ENCODE peak calls at places on chromosomes 6 and 20, in ten cellular contexts. P is right cardiac atrium; G is memory B cell; N is T follicular helper cell; E is mesendoderm; D is astrocyte; R is HTR-8/SVneo; B is activated CD8-positive, alpha-beta memory T cell treated with anti-CD3 and anti-CD28 coated beads, Interleukin-2, amount 50 U/mL, for 4 hours; I is amniotic stem cell; S is stimulated activated CD4-positive, alpha-beta T cell treated with anti-CD3 and anti-CD28 coated beads, Interleukin-1b, Interleukin-23, amount 100 ng/mL, for 48 hours. W is an unnamed sample.

GRCh38 chr6:34310846-34311245 is 62.0 kb upstream of the SMIM29 start:
- DNase-seq in P (no peak), B (no peak), N (no peak), I (no peak), S (no peak), G (no peak), D (no peak), R (no peak), E (no peak), W (no peak)

GRCh38 chr20:3067139-3068009 is 4.0 kb upstream of the OXT start:
- DNase-seq in G (no peak), B (no peak), N (no peak), S (no peak), E (peak; percentile 26), I (no peak), P (no peak), R (no peak), D (no peak), W (no peak)

GRCh38 chr6:37013516-37014491 is 8.3 kb downstream of the FGD2 start:
- DNase-seq in B (no peak), G (no peak), P (no peak), D (no peak), S (no peak), E (no peak), N (no peak), R (no peak), I (no peak), W (no peak)

GRCh38 chr20:63083831-63084562 is 77.2 kb upstream of the BHLHE23 start:
- DNase-seq in S (no peak), E (no peak), G (no peak), P (peak; percentile 48), N (no peak), D (no peak), B (peak; percentile 11), R (no peak), I (no peak), W (no peak)

GRCh38 chr6:20246107-20246506 is 33.8 kb upstream of the MBOAT1 start:
- DNase-seq in G (no peak), S (no peak), P (no peak), N (no peak), D (no peak), R (no peak), I (no peak), E (no peak), B (no peak), W (no peak)

GRCh38 chr6:111727798-111728197 is 122.1 kb upstream of the TRAF3IP2 start:
- DNase-seq in E (peak; percentile 49), G (no peak), N (no peak), S (no peak), P (no peak), R (no peak), I (no peak), D (peak; percentile 74), B (no peak), W (no peak)

GRCh38 chr6:2626381-2626780 is 124.3 kb downstream of the MYLK4 start:
- DNase-seq in R (no peak), E (no peak), I (no peak), G (no peak), P (no peak), B (no peak), S (no peak), D (peak; percentile 98), N (no peak), W (no peak)

GRCh38 chr6:37680668-37681067 is 17.0 kb downstream of the MDGA1 start:
- DNase-seq in S (no peak), I (no peak), G (no peak), B (no peak), R (no peak), E (peak; percentile 18), D (no peak), P (peak; percentile 86), N (no peak), W (no peak)

GRCh38 chr6:138550346-138550767 is 51.1 kb upstream of the NHSL1 start:
- DNase-seq in I (no peak), B (no peak), E (no peak), P (no peak), N (no peak), D (no peak), S (no peak), R (no peak), G (no peak), W (peak; percentile 31)